ENCODE peak calls at places on chromosomes 3 and 15, in five cellular contexts. One of them, this sample, is unnamed.

GRCh38 chr3:37115451-37115850 is 58.9 kb downstream of the LRRFIP2 start:
- DNase-seq in mesendoderm: no peak
- DNase-seq in IMR-90: peak; percentile 48
- DNase-seq in H1: no peak
- DNase-seq in H9: no peak
- DNase-seq in this sample: no peak

GRCh38 chr3:161271646-161272045 is 50.5 kb downstream of the NMD3 start:
- DNase-seq in mesendoderm: no peak
- DNase-seq in IMR-90: no peak
- DNase-seq in H1: no peak
- DNase-seq in H9: no peak
- DNase-seq in this sample: no peak

GRCh38 chr3:139457066-139457465 is 19.2 kb downstream of the RBP2 start:
- DNase-seq in mesendoderm: no peak
- DNase-seq in IMR-90: no peak
- DNase-seq in H1: no peak
- DNase-seq in H9: no peak
- DNase-seq in this sample: no peak

GRCh38 chr3:129795596-129795995 is 97.9 kb downstream of the TMCC1 start:
- DNase-seq in mesendoderm: peak; percentile 41
- DNase-seq in IMR-90: peak; percentile 36
- DNase-seq in H1: peak; percentile 9
- DNase-seq in H9: no peak
- DNase-seq in this sample: no peak

GRCh38 chr3:157566596-157566995 is 63.4 kb upstream of the VEPH1 start:
- DNase-seq in mesendoderm: no peak
- DNase-seq in IMR-90: no peak
- DNase-seq in H1: no peak
- DNase-seq in H9: no peak
- DNase-seq in this sample: no peak

GRCh38 chr3:24485511-24485910 is 9.1 kb downstream of the THRB start:
- DNase-seq in mesendoderm: no peak
- DNase-seq in IMR-90: no peak
- DNase-seq in H1: no peak
- DNase-seq in H9: no peak
- DNase-seq in this sample: no peak

GRCh38 chr3:30294241-30294667 is 312.1 kb upstream of the TGFBR2 start:
- DNase-seq in mesendoderm: peak; percentile 46
- DNase-seq in IMR-90: peak; percentile 46
- DNase-seq in H1: no peak
- DNase-seq in H9: peak; percentile 28
- DNase-seq in this sample: no peak

GRCh38 chr3:8982509-8982908 is 19.2 kb upstream of the RAD18 start:
- DNase-seq in mesendoderm: no peak
- DNase-seq in IMR-90: peak; percentile 56
- DNase-seq in H1: no peak
- DNase-seq in H9: no peak
- DNase-seq in this sample: no peak

GRCh38 chr15:68239025-68239424 is 9.5 kb upstream of the CLN6 start:
- DNase-seq in mesendoderm: no peak
- DNase-seq in IMR-90: no peak
- DNase-seq in H1: no peak
- DNase-seq in H9: no peak
- DNase-seq in this sample: no peak

GRCh38 chr15:76150971-76151598 is 91.3 kb downstream of the TMEM266 start:
- DNase-seq in mesendoderm: peak; percentile 88
- DNase-seq in IMR-90: peak; percentile 88
- DNase-seq in H1: peak; percentile 85
- DNase-seq in H9: peak; percentile 87
- DNase-seq in this sample: peak; percentile 74

GRCh38 chr3:38479431-38480092 is 16.6 kb upstream of the EXOG start:
- DNase-seq in mesendoderm: peak; percentile 60
- DNase-seq in IMR-90: peak; percentile 62
- DNase-seq in H1: peak; percentile 25
- DNase-seq in H9: peak; percentile 53
- DNase-seq in this sample: no peak

GRCh38 chr3:65048151-65048550 is 360.4 kb upstream of the ADAMTS9 start:
- DNase-seq in mesendoderm: no peak
- DNase-seq in IMR-90: no peak
- DNase-seq in H1: no peak
- DNase-seq in H9: no peak
- DNase-seq in this sample: no peak

GRCh38 chr15:88912500-88912921 is 668 bp downstream of the MFGE8 start:
- DNase-seq in mesendoderm: peak; percentile 50
- DNase-seq in IMR-90: no peak
- DNase-seq in H1: no peak
- DNase-seq in H9: no peak
- DNase-seq in this sample: no peak

GRCh38 chr15:99249270-99249817 is at the start of gene TTC23:
- DNase-seq in mesendoderm: peak; percentile 92
- DNase-seq in IMR-90: peak; percentile 89
- DNase-seq in H1: no peak
- DNase-seq in H9: peak; percentile 37
- DNase-seq in this sample: peak; percentile 33

GRCh38 chr3:123546133-123546755 is 38.6 kb downstream of the HACD2 start:
- DNase-seq in mesendoderm: no peak
- DNase-seq in IMR-90: peak; percentile 94
- DNase-seq in H1: no peak
- DNase-seq in H9: no peak
- DNase-seq in this sample: no peak

GRCh38 chr3:150308481-150308918 is 99.6 kb upstream of the TSC22D2 start:
- DNase-seq in mesendoderm: no peak
- DNase-seq in IMR-90: no peak
- DNase-seq in H1: no peak
- DNase-seq in H9: no peak
- DNase-seq in this sample: no peak

GRCh38 chr3:188734395-188734794 is 437.4 kb upstream of the TPRG1 start:
- DNase-seq in mesendoderm: no peak
- DNase-seq in IMR-90: no peak
- DNase-seq in H1: no peak
- DNase-seq in H9: no peak
- DNase-seq in this sample: no peak

GRCh38 chr3:132222868-132223538 is 94.2 kb upstream of the ACP3 start:
- DNase-seq in mesendoderm: no peak
- DNase-seq in IMR-90: no peak
- DNase-seq in H1: no peak
- DNase-seq in H9: no peak
- DNase-seq in this sample: peak; percentile 4

GRCh38 chr15:89068325-89068784 is 19.9 kb upstream of the ABHD2 start:
- DNase-seq in mesendoderm: no peak
- DNase-seq in IMR-90: peak; percentile 98
- DNase-seq in H1: no peak
- DNase-seq in H9: no peak
- DNase-seq in this sample: no peak

GRCh38 chr3:158330820-158331219 is 220.9 kb downstream of the RSRC1 start:
- DNase-seq in mesendoderm: peak; percentile 3
- DNase-seq in IMR-90: peak; percentile 40
- DNase-seq in H1: no peak
- DNase-seq in H9: no peak
- DNase-seq in this sample: no peak

GRCh38 chr3:179852117-179852886 is 184.4 kb downstream of the PEX5L start:
- DNase-seq in mesendoderm: peak; percentile 66
- DNase-seq in IMR-90: peak; percentile 92
- DNase-seq in H1: no peak
- DNase-seq in H9: peak; percentile 46
- DNase-seq in this sample: no peak

GRCh38 chr15:74179101-74179841 is 5.8 kb downstream of the ISLR start:
- DNase-seq in mesendoderm: no peak
- DNase-seq in IMR-90: peak; percentile 86
- DNase-seq in H1: no peak
- DNase-seq in H9: no peak
- DNase-seq in this sample: no peak

GRCh38 chr15:95105229-95105628 is 873.9 kb downstream of the MCTP2 start:
- DNase-seq in mesendoderm: peak; percentile 61
- DNase-seq in IMR-90: peak; percentile 72
- DNase-seq in H1: no peak
- DNase-seq in H9: no peak
- DNase-seq in this sample: no peak

GRCh38 chr3:195197764-195198423 is 73.1 kb downstream of the XXYLT1 start:
- DNase-seq in mesendoderm: no peak
- DNase-seq in IMR-90: peak; percentile 90
- DNase-seq in H1: no peak
- DNase-seq in H9: no peak
- DNase-seq in this sample: no peak

GRCh38 chr3:30708472-30708871 is 102.1 kb downstream of the TGFBR2 start:
- DNase-seq in mesendoderm: no peak
- DNase-seq in IMR-90: no peak
- DNase-seq in H1: no peak
- DNase-seq in H9: no peak
- DNase-seq in this sample: no peak

GRCh38 chr3:134600166-134600670 is 50.6 kb downstream of the KY start:
- DNase-seq in mesendoderm: no peak
- DNase-seq in IMR-90: no peak
- DNase-seq in H1: no peak
- DNase-seq in H9: no peak
- DNase-seq in this sample: no peak

GRCh38 chr15:57916695-57917094 is 148.8 kb downstream of the ALDH1A2 start:
- DNase-seq in mesendoderm: no peak
- DNase-seq in IMR-90: no peak
- DNase-seq in H1: no peak
- DNase-seq in H9: no peak
- DNase-seq in this sample: no peak

GRCh38 chr15:69118089-69118488 is 42.3 kb upstream of the GLCE start:
- DNase-seq in mesendoderm: no peak
- DNase-seq in IMR-90: no peak
- DNase-seq in H1: no peak
- DNase-seq in H9: no peak
- DNase-seq in this sample: no peak

GRCh38 chr3:61466357-61466756 is 95.0 kb upstream of the PTPRG start:
- DNase-seq in mesendoderm: no peak
- DNase-seq in IMR-90: no peak
- DNase-seq in H1: no peak
- DNase-seq in H9: no peak
- DNase-seq in this sample: no peak

GRCh38 chr15:81813215-81813614 is 232.6 kb downstream of the MEX3B start:
- DNase-seq in mesendoderm: peak; percentile 82
- DNase-seq in IMR-90: no peak
- DNase-seq in H1: peak; percentile 9
- DNase-seq in H9: peak; percentile 69
- DNase-seq in this sample: no peak

GRCh38 chr3:170961616-170962400 is 53.4 kb upstream of the EIF5A2 start:
- DNase-seq in mesendoderm: peak; percentile 59
- DNase-seq in IMR-90: peak; percentile 54
- DNase-seq in H1: no peak
- DNase-seq in H9: no peak
- DNase-seq in this sample: peak; percentile 17

GRCh38 chr15:99016680-99017321 is 9.2 kb upstream of the PGPEP1L start:
- DNase-seq in mesendoderm: peak; percentile 59
- DNase-seq in IMR-90: peak; percentile 66
- DNase-seq in H1: no peak
- DNase-seq in H9: no peak
- DNase-seq in this sample: no peak

GRCh38 chr3:100590840-100591147 is 18.6 kb upstream of the ADGRG7 start:
- DNase-seq in mesendoderm: no peak
- DNase-seq in IMR-90: no peak
- DNase-seq in H1: no peak
- DNase-seq in H9: no peak
- DNase-seq in this sample: no peak

GRCh38 chr15:25801586-25802284 is 61.4 kb downstream of the ATP10A start:
- DNase-seq in mesendoderm: no peak
- DNase-seq in IMR-90: no peak
- DNase-seq in H1: no peak
- DNase-seq in H9: peak; percentile 23
- DNase-seq in this sample: no peak

GRCh38 chr15:44811347-44811746 is 75.0 kb downstream of the TRIM69 start:
- DNase-seq in mesendoderm: no peak
- DNase-seq in IMR-90: no peak
- DNase-seq in H1: no peak
- DNase-seq in H9: no peak
- DNase-seq in this sample: no peak

GRCh38 chr15:44808557-44808956 is 72.2 kb downstream of the TRIM69 start:
- DNase-seq in mesendoderm: no peak
- DNase-seq in IMR-90: no peak
- DNase-seq in H1: no peak
- DNase-seq in H9: no peak
- DNase-seq in this sample: no peak

GRCh38 chr15:44812029-44812517 is 75.7 kb downstream of the TRIM69 start:
- DNase-seq in mesendoderm: no peak
- DNase-seq in IMR-90: no peak
- DNase-seq in H1: no peak
- DNase-seq in H9: no peak
- DNase-seq in this sample: no peak

GRCh38 chr15:44813231-44813630 is 76.9 kb downstream of the TRIM69 start:
- DNase-seq in mesendoderm: no peak
- DNase-seq in IMR-90: no peak
- DNase-seq in H1: no peak
- DNase-seq in H9: no peak
- DNase-seq in this sample: no peak

GRCh38 chr15:44810237-44810636 is 73.9 kb downstream of the TRIM69 start:
- DNase-seq in mesendoderm: no peak
- DNase-seq in IMR-90: no peak
- DNase-seq in H1: no peak
- DNase-seq in H9: no peak
- DNase-seq in this sample: no peak
- H4K8ac ChIP-seq in mesendoderm: no peak overlapping the region
- H4K8ac ChIP-seq in IMR-90: no peak overlapping the region
- H4K8ac ChIP-seq in H1: no peak overlapping the region
- H4K8ac ChIP-seq in H9: no peak overlapping the region
- H4K8ac ChIP-seq in this sample: no peak overlapping the region

GRCh38 chr15:72196409-72197044 is 1.1 kb downstream of the GRAMD2A start:
- DNase-seq in mesendoderm: no peak
- DNase-seq in IMR-90: no peak
- DNase-seq in H1: no peak
- DNase-seq in H9: no peak
- DNase-seq in this sample: no peak
- H4K8ac ChIP-seq in mesendoderm: no peak overlapping the region
- H4K8ac ChIP-seq in IMR-90: no peak overlapping the region
- H4K8ac ChIP-seq in H1: no peak overlapping the region
- H4K8ac ChIP-seq in H9: no peak overlapping the region
- H4K8ac ChIP-seq in this sample: no peak overlapping the region

GRCh38 chr3:172173316-172174271 is 134.2 kb downstream of the FNDC3B start:
- DNase-seq in mesendoderm: no peak
- DNase-seq in IMR-90: no peak
- DNase-seq in H1: no peak
- DNase-seq in H9: no peak
- DNase-seq in this sample: no peak
- H4K8ac ChIP-seq in mesendoderm: no peak overlapping the region
- H4K8ac ChIP-seq in IMR-90: no peak overlapping the region
- H4K8ac ChIP-seq in H1: no peak overlapping the region
- H4K8ac ChIP-seq in H9: no peak overlapping the region
- H4K8ac ChIP-seq in this sample: no peak overlapping the region

DNA sequence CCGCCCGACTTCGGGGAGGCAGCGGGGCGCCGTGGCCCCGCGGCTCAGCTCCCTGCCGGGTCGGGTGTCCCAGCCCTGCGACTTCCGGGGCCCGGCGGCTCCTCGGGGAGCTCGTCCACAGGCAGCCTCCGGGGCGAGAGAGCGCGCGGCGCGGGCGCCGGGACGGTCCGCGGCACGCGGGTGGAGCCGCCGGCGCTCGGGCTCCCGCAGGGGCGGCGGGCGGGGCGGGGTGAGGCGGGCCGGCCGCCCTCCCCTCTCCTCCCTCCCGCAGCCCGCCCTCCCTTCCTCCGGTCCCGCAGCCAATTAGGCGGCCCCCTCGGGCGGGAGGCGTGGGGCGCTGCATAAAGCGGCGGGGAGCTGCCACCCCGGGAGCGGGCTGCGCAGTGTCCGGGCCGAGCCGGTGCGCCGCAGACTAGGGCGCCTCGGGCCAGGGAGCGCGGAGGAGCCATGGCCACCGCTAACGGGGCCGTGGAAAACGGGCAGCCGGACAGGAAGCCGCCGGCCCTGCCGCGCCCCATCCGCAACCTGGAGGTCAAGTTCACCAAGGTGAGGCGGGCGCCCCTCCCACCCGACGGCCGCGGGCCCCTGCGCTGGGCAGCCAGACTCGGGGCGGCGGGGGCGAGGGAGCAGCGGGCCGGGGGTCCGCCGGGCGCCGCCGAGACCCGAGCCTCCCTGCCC is at the start of gene ALDH1A3:
- DNase-seq in mesendoderm: no peak
- DNase-seq in IMR-90: peak; percentile 16
- DNase-seq in H1: no peak
- DNase-seq in H9: peak; percentile 52
- DNase-seq in this sample: no peak
- H4K8ac ChIP-seq in mesendoderm: no peak within 1 kb of the TSS
- H4K8ac ChIP-seq in IMR-90: no peak within 1 kb of the TSS
- H4K8ac ChIP-seq in H1: peak within 1 kb of the TSS; percentile 29
- H4K8ac ChIP-seq in H9: no peak within 1 kb of the TSS
- H4K8ac ChIP-seq in this sample: no peak within 1 kb of the TSS

This sample was measured in neuronal stem cell.